ENCODE peak calls at places on chromosomes 7 and 10, in four cellular contexts. L is activated CD4-positive, CD25-positive, alpha-beta regulatory T cell; U is germinal center; H is GM12892. W is an unnamed sample.

GRCh38 chr10:129962092-129962494 is 2.0 kb downstream of the EBF3 start:
- DNase-seq in H (no peak), U (no peak), L (no peak), W (no peak)

GRCh38 chr10:50552308-50552707 is 71.4 kb downstream of the SGMS1 start:
- DNase-seq in H (no peak), U (no peak), L (no peak), W (no peak)

GRCh38 chr10:13734151-13734550 is 147.4 kb downstream of the PRPF18 start:
- DNase-seq in U (no peak), H (no peak), L (no peak), W (no peak)

GRCh38 chr10:104337985-104338735 is at the start of gene ITPRIP:
- DNase-seq in U (peak), L (peak), H (peak), W (peak)

GRCh38 chr7:13130321-13130720 is 442.9 kb downstream of the ARL4A start:
- DNase-seq in U (no peak), L (no peak), H (no peak), W (no peak)

GRCh38 chr10:19704544-19704943 is 111.7 kb upstream of the PLXDC2 start:
- DNase-seq in U (no peak), H (no peak), L (no peak), W (no peak)

GRCh38 chr7:116554911-116555310 is 30.1 kb downstream of the CAV1 start:
- DNase-seq in U (no peak), L (no peak), H (no peak), W (no peak)

GRCh38 chr7:17301491-17302101 is 3.1 kb downstream of the AHR start:
- DNase-seq in L (peak), U (no peak), H (no peak), W (no peak)

GRCh38 chr10:34498821-34499220 is 316.3 kb downstream of the PARD3 start:
- DNase-seq in L (no peak), U (no peak), H (no peak), W (no peak)

GRCh38 chr10:61452655-61453641 is at the start of gene TMEM26:
- DNase-seq in U (no peak), H (no peak), L (no peak), W (no peak)

GRCh38 chr7:20578257-20578771 is 37.2 kb upstream of the ABCB5 start:
- DNase-seq in U (no peak), L (no peak), H (no peak), W (no peak)

GRCh38 chr10:4450169-4450568 is 375.8 kb upstream of the AKR1E2 start:
- DNase-seq in H (no peak), U (no peak), L (no peak), W (no peak)

W was measured in GM18507.